ENCODE peak calls at places on chromosome 22, in four cellular contexts. D, K, R and X are unnamed samples.

GRCh38 chr22:37329239-37330140 is 47.2 kb downstream of the CYTH4 start:
- DNase-seq in D (no peak), K (no peak), R (no peak), X (peak)

GRCh38 chr22:37121887-37122591 is 12.5 kb upstream of the TMPRSS6 start:
- DNase-seq in D (no peak), K (peak), R (peak), X (no peak)

GRCh38 chr22:27581688-27582087 is 219.9 kb downstream of the MN1 start:
- DNase-seq in D (no peak), K (no peak), R (no peak), X (no peak)

GRCh38 chr22:42324991-42325710 is 54.7 kb upstream of the TCF20 start:
- DNase-seq in D (no peak), K (no peak), R (no peak), X (no peak)

GRCh38 chr22:22825213-22825593 is 62.4 kb upstream of the IGLL5 start:
- DNase-seq in D (no peak), K (no peak), R (no peak), X (no peak)

GRCh38 chr22:42072606-42073330 is 1.3 kb upstream of the PHETA2 start:
- DNase-seq in D (no peak), K (no peak), R (no peak), X (no peak)

GRCh38 chr22:37260939-37261338 is 16.9 kb upstream of the RAC2 start:
- DNase-seq in D (peak), K (no peak), R (peak), X (peak)

GRCh38 chr22:37745548-37746365 is 48.9 kb downstream of the TRIOBP start:
- DNase-seq in D (peak), K (peak), R (peak), X (peak)

GRCh38 chr22:46072030-46072881 is 78.1 kb upstream of the PPARA start:
- DNase-seq in D (no peak), K (no peak), R (no peak), X (no peak)

GRCh38 chr22:46660604-46661201 is 40.5 kb downstream of the GRAMD4 start:
- DNase-seq in D (no peak), K (no peak), R (peak), X (no peak)

GRCh38 chr22:26276530-26277200 is 107.4 kb downstream of the SEZ6L start:
- DNase-seq in D (no peak), K (no peak), R (no peak), X (no peak)

GRCh38 chr22:49614966-49615965 is 212.4 kb downstream of the BRD1 start:
- DNase-seq in D (no peak), K (no peak), R (no peak), X (no peak)

GRCh38 chr22:38172016-38172431 is 9.6 kb downstream of the PLA2G6 start:
- DNase-seq in D (no peak), K (no peak), R (no peak), X (no peak)

GRCh38 chr22:26139320-26139719 is 29.9 kb upstream of the SEZ6L start:
- DNase-seq in D (no peak), K (no peak), R (no peak), X (no peak)

DNA sequence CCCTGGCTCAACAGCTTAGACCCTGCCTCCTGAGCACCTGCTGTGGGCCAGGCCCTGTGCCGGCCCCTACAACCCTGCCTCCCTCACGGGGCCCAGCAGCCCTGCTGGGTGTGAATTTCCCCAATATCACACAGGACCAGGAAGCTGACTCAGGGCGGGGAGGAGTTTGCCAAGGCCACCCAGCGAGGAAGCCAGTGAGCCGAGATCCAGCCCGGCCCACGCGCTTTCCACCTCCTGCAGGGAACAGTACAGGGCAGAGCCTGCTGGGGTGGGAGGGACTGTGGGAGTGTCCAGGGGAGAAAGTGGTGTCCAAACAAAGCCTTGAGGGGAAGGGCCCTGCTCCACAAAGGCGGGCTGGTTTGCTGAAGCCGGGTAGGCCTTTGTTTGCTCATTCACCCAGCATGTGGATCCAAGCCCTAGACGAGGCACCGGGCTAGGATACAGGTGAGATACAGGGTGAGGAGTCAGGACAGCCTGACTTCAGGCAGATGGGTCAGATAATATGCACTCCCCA is 26.8 kb downstream of the RPL3 start:
- DNase-seq in D (peak), K (no peak), R (peak), X (peak)
- TF ChIP-seq CHD4 in D (no peak), K (no peak), R (no peak), X (no peak)

GRCh38 chr22:24061124-24061684 is 50.1 kb downstream of the CABIN1 start:
- DNase-seq in D (no peak), K (no peak), R (no peak), X (no peak)

GRCh38 chr22:24059793-24060192 is 48.7 kb downstream of the CABIN1 start:
- DNase-seq in D (no peak), K (no peak), R (no peak), X (no peak)

GRCh38 chr22:24059121-24059520 is 48.0 kb downstream of the CABIN1 start:
- DNase-seq in D (no peak), K (no peak), R (no peak), X (no peak)

GRCh38 chr22:24063361-24063760 is 52.3 kb downstream of the CABIN1 start:
- DNase-seq in D (no peak), K (no peak), R (no peak), X (no peak)

DNA sequence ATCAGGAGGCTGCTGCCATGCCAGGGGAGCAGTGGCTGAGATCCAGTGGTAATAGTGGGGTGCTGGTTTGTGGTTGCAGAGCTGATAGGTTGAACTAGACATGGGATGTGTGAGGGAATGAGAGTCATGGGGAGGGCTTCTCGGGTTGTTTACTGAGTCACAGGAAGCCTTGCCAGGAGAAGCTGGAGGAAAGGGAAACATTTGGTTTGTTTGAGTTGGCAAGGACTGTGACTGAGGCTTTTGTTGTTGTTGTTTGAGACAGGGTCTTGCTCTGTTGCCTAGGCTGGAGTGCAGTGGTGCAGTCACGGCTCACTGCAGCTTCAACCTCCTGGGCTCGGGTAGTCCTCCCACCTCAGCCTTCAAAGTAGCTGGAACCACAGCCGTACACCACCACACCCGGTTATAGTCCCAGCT is 49.3 kb downstream of the CABIN1 start:
- DNase-seq in D (no peak), K (no peak), R (no peak), X (no peak)
- H3K4me2 ChIP-seq in D (no peak), K (no peak), R (no peak), X (no peak)

GRCh38 chr22:19847345-19847632 is 7.4 kb downstream of the GNB1L start:
- DNase-seq in D (no peak), K (no peak), R (no peak), X (no peak)
- TF ChIP-seq SMC3 in D (no peak), K (no peak), R (no peak), X (no peak)

GRCh38 chr22:29988719-29989118 is 91.5 kb upstream of the HORMAD2 start:
- DNase-seq in D (no peak), K (no peak), R (no peak), X (no peak)

GRCh38 chr22:29989446-29989845 is 90.8 kb upstream of the HORMAD2 start:
- DNase-seq in D (no peak), K (no peak), R (no peak), X (no peak)

GRCh38 chr22:29994941-29995340 is 85.3 kb upstream of the HORMAD2 start:
- DNase-seq in D (no peak), K (no peak), R (peak), X (peak)

GRCh38 chr22:29994027-29994715 is 86.1 kb upstream of the HORMAD2 start:
- DNase-seq in D (no peak), K (no peak), R (peak), X (peak)

GRCh38 chr22:29992341-29993275 is 87.7 kb upstream of the HORMAD2 start:
- DNase-seq in D (no peak), K (no peak), R (peak), X (no peak)
- TF ChIP-seq CHD4 in D (no peak), K (no peak), R (no peak), X (no peak)

GRCh38 chr22:43437871-43438475 is 26.2 kb downstream of the MPPED1 start:
- DNase-seq in D (no peak), K (no peak), R (no peak), X (no peak)

GRCh38 chr22:43434601-43435311 is 22.9 kb downstream of the MPPED1 start:
- DNase-seq in D (no peak), K (no peak), R (no peak), X (no peak)

GRCh38 chr22:43435851-43436535 is 24.2 kb downstream of the MPPED1 start:
- DNase-seq in D (no peak), K (no peak), R (no peak), X (no peak)

GRCh38 chr22:43438666-43439347 is 27.0 kb downstream of the MPPED1 start:
- DNase-seq in D (no peak), K (no peak), R (no peak), X (no peak)

DNA sequence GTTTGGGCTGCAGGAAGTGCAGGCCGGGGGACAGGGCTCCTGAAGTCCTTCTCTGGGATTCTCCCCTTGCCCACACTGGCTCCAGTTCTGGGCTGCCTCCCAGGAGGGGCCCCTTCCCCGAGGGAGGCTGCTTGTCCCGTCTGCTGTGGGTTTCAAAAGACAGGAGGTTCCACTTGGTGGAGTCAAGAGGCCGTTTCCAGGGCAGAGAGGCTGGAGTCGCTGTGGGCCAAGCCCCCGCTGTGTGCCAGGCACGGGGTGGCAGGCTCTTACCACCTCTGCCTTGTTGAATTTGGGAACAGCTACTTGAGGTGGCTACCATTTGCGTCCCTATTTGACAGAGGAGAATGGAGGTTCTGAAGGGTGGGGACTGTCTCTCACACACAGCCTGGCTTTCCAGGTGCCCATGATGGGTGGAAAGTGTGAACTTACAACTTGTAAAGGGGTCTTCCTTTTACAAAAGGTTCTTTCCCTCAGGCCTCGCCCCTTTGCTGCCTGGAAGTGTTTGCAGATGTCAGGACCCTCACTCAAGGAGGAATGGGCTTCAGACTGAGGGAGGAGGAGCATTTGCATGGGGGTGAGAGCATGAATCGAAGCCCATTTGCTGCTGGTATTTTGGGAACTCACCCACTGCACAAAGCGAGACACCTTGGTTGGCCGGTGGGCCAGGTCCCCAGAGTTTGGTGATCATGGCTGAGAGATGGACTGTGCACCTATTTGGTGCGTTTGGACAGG is 24.9 kb downstream of the MPPED1 start:
- DNase-seq in D (no peak), K (no peak), R (no peak), X (no peak)
- H3K4me2 ChIP-seq in D (no peak), K (no peak), R (no peak), X (no peak)

GRCh38 chr22:50628543-50629134 is 687 bp upstream of the ARSA start:
- DNase-seq in D (no peak), K (no peak), R (no peak), X (no peak)
- TF ChIP-seq SMC3 in D (no peak), K (no peak), R (no peak), X (no peak)

DNA sequence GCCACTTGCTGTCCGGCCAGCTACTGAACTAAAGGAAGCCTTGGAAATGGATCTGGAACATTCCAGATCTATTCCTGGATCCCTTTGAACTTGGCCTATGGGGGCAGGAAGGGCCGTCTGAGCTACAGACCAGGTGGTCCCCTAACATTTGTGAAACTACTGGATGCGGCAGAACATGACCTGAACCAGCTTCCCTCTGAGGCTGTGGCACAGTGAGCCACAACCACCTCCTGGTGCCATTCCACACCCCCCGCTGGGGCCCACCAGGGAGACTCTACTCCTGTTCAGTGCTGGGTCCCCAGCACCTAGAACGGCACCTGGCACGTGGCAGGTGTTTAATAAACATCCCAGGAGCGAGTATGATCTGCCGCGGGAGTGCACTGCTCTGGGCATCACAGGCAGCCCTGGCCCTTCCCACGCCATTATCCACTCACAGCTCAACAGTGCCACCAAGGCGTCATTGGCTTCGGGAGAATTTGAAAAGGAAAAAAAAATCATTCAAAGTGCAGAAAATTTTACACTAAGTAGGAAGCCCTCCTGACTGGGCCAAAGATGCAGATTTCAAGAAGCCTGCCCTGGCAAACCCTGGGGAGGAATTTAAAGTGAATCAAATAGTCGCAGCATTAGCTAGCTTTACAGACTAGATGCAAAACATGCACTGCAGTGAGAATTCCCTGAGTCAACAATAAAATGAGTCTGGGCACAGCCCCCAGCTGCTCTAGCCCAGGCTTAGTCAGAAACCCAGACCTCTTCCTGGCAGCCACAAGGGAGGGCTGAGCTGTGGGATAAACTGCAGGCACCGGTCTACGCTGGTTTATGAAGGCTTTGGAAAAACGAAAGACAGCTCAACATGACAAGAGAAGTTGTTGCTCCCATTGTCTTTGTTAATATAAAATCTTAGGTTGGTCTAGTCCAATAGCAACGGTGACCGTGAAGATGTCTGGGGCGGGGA is 14.3 kb upstream of the EFCAB6 start:
- DNase-seq in D (no peak), K (no peak), R (no peak), X (peak)
- TF ChIP-seq CHD4 in D (no peak), K (no peak), R (no peak), X (no peak)

GRCh38 chr22:33455036-33455435 is 396.9 kb upstream of the SYN3 start:
- DNase-seq in D (no peak), K (no peak), R (no peak), X (no peak)
- H3K4me2 ChIP-seq in D (no peak), K (no peak), R (no peak), X (no peak)

DNA sequence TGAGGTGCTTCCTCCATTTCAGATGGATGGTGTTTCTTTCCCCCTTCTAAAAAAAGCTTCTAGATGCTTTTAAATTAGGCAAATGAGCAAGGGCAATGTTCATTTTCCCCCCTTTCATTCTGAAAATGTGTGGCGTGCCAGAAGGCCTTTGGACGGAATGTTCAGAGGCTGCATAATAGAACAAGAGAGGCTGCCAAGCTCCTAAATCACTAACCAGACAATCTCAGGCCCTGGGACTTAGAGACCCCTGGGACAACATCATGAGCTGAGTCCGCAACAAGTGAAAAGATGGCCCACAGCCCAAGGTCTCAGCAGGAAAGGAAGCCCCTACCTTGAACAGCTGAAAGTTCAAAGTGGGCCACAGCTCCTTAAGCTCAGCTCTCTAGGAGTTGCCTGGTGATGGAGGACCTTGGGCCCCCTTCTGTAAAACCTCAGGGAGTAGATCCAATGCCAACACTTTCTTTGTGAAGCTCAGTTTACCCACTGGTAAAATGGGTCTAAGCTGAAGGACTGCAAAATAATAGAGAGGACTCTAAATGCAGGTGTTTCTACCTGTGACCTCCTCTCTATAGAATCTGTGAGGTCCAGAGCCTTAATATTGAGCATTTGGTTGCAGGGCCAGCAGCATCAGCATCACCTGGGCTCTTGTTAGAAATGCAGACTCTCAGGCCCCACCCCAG is 144.0 kb downstream of the FBXO7 start:
- DNase-seq in D (no peak), K (no peak), R (no peak), X (no peak)
- TF ChIP-seq SMC3 in D (no peak), K (no peak), R (no peak), X (no peak)

DNA sequence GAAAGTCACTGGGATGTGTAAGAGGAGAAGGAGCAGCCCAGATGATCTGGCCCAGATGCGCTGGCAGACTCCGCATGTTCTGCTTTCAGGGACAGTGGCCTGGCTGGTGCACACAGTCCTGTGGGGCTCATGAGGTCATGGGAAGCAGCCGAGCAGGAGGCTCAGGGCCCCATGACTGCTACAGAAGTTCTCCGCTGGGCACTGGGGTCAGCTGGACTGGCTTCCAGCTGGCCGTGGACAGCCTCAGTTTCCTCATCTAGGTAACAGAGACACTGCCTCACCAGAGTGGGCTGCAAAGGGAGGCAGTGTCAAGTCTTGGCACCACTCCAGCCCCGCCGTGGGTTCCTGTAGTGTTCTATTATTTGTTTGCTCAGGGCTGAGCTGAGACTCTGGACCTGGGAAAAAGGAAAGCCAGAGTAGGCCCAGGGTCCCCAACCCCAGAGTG is 45.1 kb downstream of the MED15 start:
- DNase-seq in D (no peak), K (no peak), R (peak), X (no peak)
- TF ChIP-seq CHD4 in D (no peak), K (no peak), R (no peak), X (no peak)